ENCODE peak calls at places on chromosomes 7 and 10, in eight cellular contexts. F is NCI-H2029; H is naive thymus-derived CD8-positive, alpha-beta T cell; D is NCI-H1694 treated with DMSO at 0.1 percent for 48 hours; U is endothelial cell; N is CD8-positive, alpha-beta T cell; Q is adipocyte; C is cardiac fibroblast. I is an unnamed sample.

GRCh38 chr7:110857106-110857505 is 233.8 kb upstream of the LRRN3 start:
- DNase-seq in F (no peak), H (no peak), D (no peak), U (no peak), N (no peak), Q (no peak), C (no peak), I (no peak)

GRCh38 chr10:110138197-110138812 is 69.1 kb upstream of the MXI1 start:
- DNase-seq in F (no peak), H (no peak), D (peak; percentile 57), U (no peak), N (no peak), Q (peak; percentile 85), C (peak; percentile 80), I (peak; percentile 76)

GRCh38 chr7:101169838-101170531 is 4.6 kb upstream of the VGF start:
- DNase-seq in F (peak; percentile 35), H (peak; percentile 75), D (peak; percentile 43), U (peak; percentile 90), N (peak; percentile 87), Q (peak; percentile 87), C (peak; percentile 69), I (no peak)

GRCh38 chr7:52909935-52910334 is 125.5 kb upstream of the POM121L12 start:
- DNase-seq in F (no peak), H (no peak), D (no peak), U (no peak), N (no peak), Q (no peak), C (no peak), I (no peak)

GRCh38 chr10:4498763-4499251 is 327.2 kb upstream of the AKR1E2 start:
- DNase-seq in F (no peak), H (no peak), D (no peak), U (no peak), N (no peak), Q (peak; percentile 90), C (peak; percentile 90), I (no peak)

GRCh38 chr7:115087437-115087836 is 165.5 kb downstream of the MDFIC start:
- DNase-seq in F (no peak), H (no peak), D (no peak), U (no peak), N (no peak), Q (peak; percentile 89), C (peak; percentile 94), I (no peak)

GRCh38 chr7:139825666-139826290 is 3.3 kb upstream of the TBXAS1 start:
- DNase-seq in F (no peak), H (no peak), D (no peak), U (no peak), N (no peak), Q (peak; percentile 70), C (peak; percentile 36), I (no peak)

GRCh38 chr7:7569615-7570014 is 2.9 kb downstream of the MIOS start:
- DNase-seq in F (no peak), H (no peak), D (no peak), U (no peak), N (no peak), Q (no peak), C (no peak), I (no peak)

GRCh38 chr10:117531371-117532002 is 11.1 kb upstream of the EMX2 start:
- DNase-seq in F (no peak), H (no peak), D (no peak), U (no peak), N (no peak), Q (no peak), C (no peak), I (no peak)

GRCh38 chr10:26706206-26706605 is 8.7 kb downstream of the PDSS1 start:
- DNase-seq in F (no peak), H (no peak), D (no peak), U (no peak), N (no peak), Q (no peak), C (no peak), I (no peak)

GRCh38 chr7:234041-234711 is 41.8 kb downstream of the FAM20C start:
- DNase-seq in F (no peak), H (no peak), D (no peak), U (no peak), N (no peak), Q (no peak), C (no peak), I (no peak)

GRCh38 chr7:96052860-96053452 is 268.9 kb downstream of the SLC25A13 start:
- DNase-seq in F (peak; percentile 45), H (no peak), D (no peak), U (no peak), N (no peak), Q (no peak), C (no peak), I (no peak)

GRCh38 chr10:27100800-27101347 is 580 bp upstream of the ANKRD26 start:
- DNase-seq in F (no peak), H (no peak), D (peak; percentile 79), U (no peak), N (peak; percentile 46), Q (no peak), C (no peak), I (no peak)

GRCh38 chr10:52652431-52653220 is 120.0 kb downstream of the MBL2 start:
- DNase-seq in F (no peak), H (no peak), D (no peak), U (no peak), N (no peak), Q (peak; percentile 32), C (peak; percentile 4), I (no peak)

GRCh38 chr10:3623746-3624145 is 161.3 kb downstream of the KLF6 start:
- DNase-seq in F (no peak), H (no peak), D (no peak), U (no peak), N (no peak), Q (peak; percentile 83), C (peak; percentile 91), I (no peak)

GRCh38 chr10:71878327-71879034 is 27.4 kb upstream of the PSAP start:
- DNase-seq in F (no peak), H (peak; percentile 29), D (no peak), U (no peak), N (no peak), Q (no peak), C (no peak), I (peak; percentile 54)

GRCh38 chr7:128831994-128832879 is 2.0 kb downstream of the FLNC start:
- DNase-seq in F (no peak), H (no peak), D (peak; percentile 58), U (peak; percentile 23), N (no peak), Q (peak; percentile 55), C (peak; percentile 52), I (no peak)

GRCh38 chr7:5248201-5248885 is 34.4 kb upstream of the SLC29A4 start:
- DNase-seq in F (no peak), H (no peak), D (peak; percentile 68), U (no peak), N (no peak), Q (no peak), C (peak; percentile 78), I (no peak)

GRCh38 chr10:12902959-12903358 is 98.6 kb downstream of the CCDC3 start:
- DNase-seq in F (no peak), H (no peak), D (no peak), U (no peak), N (no peak), Q (no peak), C (no peak), I (no peak)

GRCh38 chr10:124088944-124089343 is 4.5 kb downstream of the CHST15 start:
- DNase-seq in F (no peak), H (no peak), D (no peak), U (no peak), N (no peak), Q (no peak), C (no peak), I (no peak)

GRCh38 chr7:25454562-25455031 is 226.3 kb upstream of the NPVF start:
- DNase-seq in F (no peak), H (no peak), D (no peak), U (no peak), N (no peak), Q (no peak), C (peak; percentile 39), I (no peak)

GRCh38 chr10:103812004-103812403 is 43.4 kb downstream of the SH3PXD2A start:
- DNase-seq in F (no peak), H (no peak), D (no peak), U (no peak), N (no peak), Q (no peak), C (no peak), I (no peak)

GRCh38 chr7:115216652-115217051 is 294.8 kb downstream of the MDFIC start:
- DNase-seq in F (no peak), H (no peak), D (no peak), U (no peak), N (no peak), Q (peak; percentile 10), C (no peak), I (no peak)